ENCODE peak calls at places on chromosomes 1 and 21, in nine cellular contexts. M, B, K, J, D, F, N, O and S are unnamed samples.

GRCh38 chr1:55378582-55378981 is 163.4 kb upstream of the USP24 start:
- DNase-seq in M (no peak), B (no peak), K (no peak), J (no peak), D (no peak), F (peak; percentile 62), N (no peak), O (no peak), S (peak; percentile 39)

GRCh38 chr1:80153762-80154555 is 1147.4 kb upstream of the ADGRL4 start:
- DNase-seq in M (no peak), B (no peak), K (no peak), J (no peak), D (no peak), F (peak; percentile 12), N (no peak), O (no peak), S (no peak)

GRCh38 chr1:109757936-109758786 is 5.6 kb downstream of the EPS8L3 start:
- DNase-seq in M (no peak), B (peak; percentile 8), K (no peak), J (no peak), D (no peak), F (no peak), N (no peak), O (no peak), S (no peak)

GRCh38 chr21:43575466-43575841 is 83.8 kb downstream of the HSF2BP start:
- DNase-seq in M (no peak), B (no peak), K (no peak), J (no peak), D (no peak), F (no peak), N (no peak), O (no peak), S (no peak)

GRCh38 chr1:53316058-53316741 is 11.7 kb downstream of the LRP8 start:
- DNase-seq in M (no peak), B (no peak), K (no peak), J (no peak), D (no peak), F (no peak), N (no peak), O (no peak), S (no peak)

GRCh38 chr1:59506952-59507351 is 210.1 kb downstream of the FGGY start:
- DNase-seq in M (no peak), B (no peak), K (no peak), J (no peak), D (no peak), F (peak; percentile 41), N (no peak), O (no peak), S (peak; percentile 81)

GRCh38 chr21:30216041-30216723 is at the start of gene CLDN8:
- DNase-seq in M (no peak), B (no peak), K (no peak), J (no peak), D (no peak), F (no peak), N (no peak), O (no peak), S (no peak)

GRCh38 chr1:69441496-69441895 is 126.2 kb upstream of the LRRC7 start:
- DNase-seq in M (no peak), B (no peak), K (no peak), J (no peak), D (no peak), F (no peak), N (no peak), O (no peak), S (no peak)

GRCh38 chr1:152107984-152108898 is 7.0 kb downstream of the TCHH start:
- DNase-seq in M (no peak), B (no peak), K (no peak), J (no peak), D (no peak), F (peak; percentile 20), N (no peak), O (no peak), S (no peak)

GRCh38 chr1:183126528-183126927 is 59.5 kb upstream of the LAMC2 start:
- DNase-seq in M (no peak), B (no peak), K (no peak), J (no peak), D (no peak), F (no peak), N (no peak), O (no peak), S (no peak)

GRCh38 chr1:234617135-234617985 is 7.4 kb upstream of the IRF2BP2 start:
- DNase-seq in M (no peak), B (no peak), K (no peak), J (no peak), D (no peak), F (peak; percentile 42), N (no peak), O (no peak), S (peak; percentile 41)

GRCh38 chr1:54460346-54460745 is 54.2 kb upstream of the SSBP3 start:
- DNase-seq in M (no peak), B (peak; percentile 61), K (no peak), J (no peak), D (no peak), F (no peak), N (no peak), O (no peak), S (no peak)

GRCh38 chr1:194361374-194362131 is 1175.1 kb upstream of the B3GALT2 start:
- DNase-seq in M (no peak), B (no peak), K (no peak), J (no peak), D (no peak), F (no peak), N (no peak), O (no peak), S (no peak)

GRCh38 chr1:1402081-1402900 is 3.2 kb upstream of the CCNL2 start:
- DNase-seq in M (peak; percentile 26), B (no peak), K (peak; percentile 25), J (no peak), D (peak; percentile 16), F (peak; percentile 56), N (no peak), O (no peak), S (peak; percentile 75)